ENCODE peak calls at places on chromosomes 13 and 19, in five cellular contexts. Q is heart left ventricle; D is stimulated activated CD4-positive, alpha-beta T cell treated with anti-CD3 and anti-CD28 coated beads, Interleukin-4, amount 100 ng/mL, for 48 hours; Z is naive thymus-derived CD8-positive, alpha-beta T cell; C is stimulated activated naive CD4-positive, alpha-beta T cell. E is an unnamed sample.

GRCh38 chr19:54881884-54882283 is 7.8 kb downstream of the FCAR start:
- DNase-seq in Q (no peak), D (no peak), Z (no peak), C (no peak), E (no peak)

GRCh38 chr13:44364601-44365000 is 9.0 kb upstream of the SERP2 start:
- DNase-seq in Q (no peak), D (no peak), Z (no peak), C (no peak), E (no peak)

GRCh38 chr13:104008571-104009435 is 942.6 kb upstream of the SLC10A2 start:
- DNase-seq in Q (no peak), D (no peak), Z (no peak), C (no peak), E (no peak)

GRCh38 chr19:54937926-54938325 is 9.4 kb downstream of the NLRP7 start:
- DNase-seq in Q (no peak), D (no peak), Z (no peak), C (no peak), E (no peak)

GRCh38 chr19:36915992-36916830 is at the start of the genes ZNF568 and ZNF829:
- DNase-seq in Q (peak; percentile 91), D (peak; percentile 89), Z (peak; percentile 87), C (peak; percentile 93), E (peak; percentile 90)

GRCh38 chr19:16676101-16676798 is 15.3 kb downstream of the TMEM38A start:
- DNase-seq in Q (no peak), D (no peak), Z (no peak), C (no peak), E (peak; percentile 60)

GRCh38 chr19:39796000-39796498 is 17.4 kb downstream of the LEUTX start:
- DNase-seq in Q (no peak), D (no peak), Z (no peak), C (no peak), E (no peak)

GRCh38 chr13:103100795-103101194 is 34.6 kb upstream of the SLC10A2 start:
- DNase-seq in Q (no peak), D (no peak), Z (no peak), C (no peak), E (no peak)

GRCh38 chr19:32702010-32702409 is 10.4 kb downstream of the NUDT19 start:
- DNase-seq in Q (no peak), D (no peak), Z (no peak), C (no peak), E (no peak)

GRCh38 chr13:95553271-95553588 is 710 bp downstream of the CLDN10 start:
- DNase-seq in Q (no peak), D (no peak), Z (no peak), C (no peak), E (no peak)

GRCh38 chr19:11986754-11987153 is 21.9 kb downstream of the ZNF763 start:
- DNase-seq in Q (no peak), D (no peak), Z (no peak), C (no peak), E (no peak)

GRCh38 chr13:39956036-39956435 is 300.6 kb downstream of the COG6 start:
- DNase-seq in Q (no peak), D (peak; percentile 45), Z (peak; percentile 18), C (no peak), E (no peak)

GRCh38 chr19:36417752-36418286 is 625 bp downstream of the ZFP82 start:
- DNase-seq in Q (no peak), D (no peak), Z (no peak), C (no peak), E (no peak)

GRCh38 chr19:33430674-33431277 is 57.3 kb downstream of the CEBPG start:
- DNase-seq in Q (peak; percentile 67), D (peak; percentile 47), Z (peak; percentile 41), C (peak; percentile 23), E (peak; percentile 71)

GRCh38 chr19:15583346-15583745 is 31.7 kb upstream of the CYP4F8 start:
- DNase-seq in Q (no peak), D (no peak), Z (no peak), C (no peak), E (no peak)

GRCh38 chr13:27135023-27135422 is 36.6 kb downstream of the USP12 start:
- DNase-seq in Q (no peak), D (no peak), Z (no peak), C (no peak), E (no peak)

GRCh38 chr19:33392341-33393285 is 19.1 kb downstream of the CEBPG start:
- DNase-seq in Q (no peak), D (no peak), Z (no peak), C (no peak), E (peak; percentile 78)

GRCh38 chr13:112065867-112066623 is 904 bp upstream of the SOX1 start:
- DNase-seq in Q (no peak), D (no peak), Z (no peak), C (no peak), E (no peak)

GRCh38 chr19:47573076-47574026 is at the start of gene ZNF541:
- DNase-seq in Q (peak; percentile 69), D (peak; percentile 71), Z (peak; percentile 76), C (peak; percentile 91), E (peak; percentile 61)

GRCh38 chr19:3586707-3587346 is 1.5 kb downstream of the GIPC3 start:
- DNase-seq in Q (no peak), D (no peak), Z (no peak), C (no peak), E (no peak)

GRCh38 chr13:60427285-60427684 is 30.3 kb downstream of the TDRD3 start:
- DNase-seq in Q (no peak), D (no peak), Z (no peak), C (no peak), E (no peak)

GRCh38 chr19:6516018-6516658 is 14.0 kb upstream of the TUBB4A start:
- DNase-seq in Q (peak; percentile 91), D (peak; percentile 74), Z (peak; percentile 46), C (peak; percentile 65), E (peak; percentile 92)

GRCh38 chr19:2332341-2333026 is 4.0 kb downstream of the SPPL2B start:
- DNase-seq in Q (no peak), D (no peak), Z (peak; percentile 63), C (peak; percentile 46), E (no peak)

GRCh38 chr19:48636859-48637448 is at the start of gene DBP:
- DNase-seq in Q (no peak), D (no peak), Z (peak; percentile 47), C (peak; percentile 45), E (peak; percentile 77)

GRCh38 chr19:41409288-41409687 is 11.7 kb downstream of the BCKDHA start:
- DNase-seq in Q (peak; percentile 56), D (no peak), Z (no peak), C (no peak), E (no peak)

GRCh38 chr19:47854459-47854858 is 4.6 kb upstream of the TPRX2 start:
- DNase-seq in Q (no peak), D (no peak), Z (no peak), C (no peak), E (no peak)

GRCh38 chr19:39352549-39353285 is 10.5 kb downstream of the SAMD4B start:
- DNase-seq in Q (no peak), D (no peak), Z (no peak), C (no peak), E (no peak)

GRCh38 chr19:3366104-3366760 is at the start of gene NFIC:
- DNase-seq in Q (peak; percentile 86), D (peak; percentile 42), Z (peak; percentile 20), C (peak; percentile 12), E (peak; percentile 86)

GRCh38 chr13:33110713-33111413 is 94.6 kb downstream of the KL start:
- DNase-seq in Q (peak; percentile 67), D (no peak), Z (no peak), C (no peak), E (no peak)

GRCh38 chr19:343941-344624 is 513 bp downstream of the MIER2 start:
- DNase-seq in Q (no peak), D (peak; percentile 15), Z (peak; percentile 25), C (peak; percentile 34), E (no peak)

GRCh38 chr13:110186221-110186838 is 120.6 kb downstream of the COL4A1 start:
- DNase-seq in Q (no peak), D (no peak), Z (no peak), C (no peak), E (no peak)

GRCh38 chr13:71754407-71754974 is 112.5 kb downstream of the DACH1 start:
- DNase-seq in Q (no peak), D (no peak), Z (no peak), C (no peak), E (no peak)

GRCh38 chr19:2015611-2015950 is at the start of gene BTBD2:
- DNase-seq in Q (peak; percentile 67), D (peak; percentile 46), Z (peak; percentile 33), C (peak; percentile 56), E (no peak)

E was measured in right lobe of liver.